ENCODE peak calls at places on chromosomes 7 and 10, in six cellular contexts. B, T, X, E, H and N are unnamed samples.

GRCh38 chr10:29980084-29980483 is 79.3 kb downstream of the JCAD start:
- DNase-seq in B (no peak), X (peak; percentile 15), H (no peak), T (no peak), E (no peak), N (no peak)

GRCh38 chr7:28979791-28980190 is 21.7 kb upstream of the TRIL start:
- DNase-seq in H (no peak), X (no peak), T (no peak), E (no peak), B (no peak), N (no peak)

GRCh38 chr7:6615853-6616555 is 594 bp downstream of the ZNF853 start:
- DNase-seq in X (no peak), E (peak; percentile 50), H (no peak), T (no peak), B (no peak), N (no peak)

GRCh38 chr10:60810437-60811182 is 32.3 kb downstream of the CDK1 start:
- DNase-seq in H (no peak), X (peak; percentile 45), B (no peak), T (peak; percentile 23), E (no peak), N (peak; percentile 11)

GRCh38 chr10:71093531-71093930 is 118.8 kb upstream of the UNC5B start:
- DNase-seq in T (no peak), E (no peak), H (no peak), B (no peak), X (no peak), N (no peak)

GRCh38 chr7:128948312-128948973 is 10.7 kb downstream of the IRF5 start:
- DNase-seq in X (no peak), E (no peak), T (no peak), B (no peak), H (no peak), N (no peak)

GRCh38 chr7:84783161-84783803 is 403.6 kb downstream of the SEMA3D start:
- DNase-seq in E (no peak), B (no peak), H (no peak), X (no peak), T (no peak), N (no peak)

GRCh38 chr7:139681463-139681755 is 96.4 kb downstream of the HIPK2 start:
- DNase-seq in X (peak; percentile 58), E (no peak), B (no peak), T (no peak), H (no peak), N (peak; percentile 85)

GRCh38 chr7:128455556-128456254 is at the start of gene HILPDA:
- DNase-seq in H (peak; percentile 98), E (peak; percentile 90), X (peak; percentile 91), B (peak; percentile 92), T (peak; percentile 92), N (peak; percentile 92)